ENCODE peak calls at places on chromosomes 11 and 22, in six cellular contexts. X, H, I, D, A and E are unnamed samples.

GRCh38 chr22:27218012-27218483 is 560.7 kb downstream of the MIAT start:
- DNase-seq in X (no peak), H (no peak), I (no peak), D (no peak), A (no peak), E (no peak)

GRCh38 chr22:49063040-49063329 is 764.7 kb downstream of the BRD1 start:
- DNase-seq in X (no peak), H (no peak), I (no peak), D (no peak), A (no peak), E (no peak)

GRCh38 chr11:20368441-20368840 is 4.9 kb downstream of the HTATIP2 start:
- DNase-seq in X (no peak), H (peak; percentile 26), I (no peak), D (no peak), A (no peak), E (no peak)

GRCh38 chr11:92929168-92930053 is 40.0 kb upstream of the MTNR1B start:
- DNase-seq in X (no peak), H (no peak), I (no peak), D (no peak), A (no peak), E (no peak)

GRCh38 chr11:18526130-18526520 is 617 bp downstream of the TSG101 start:
- DNase-seq in X (no peak), H (no peak), I (no peak), D (peak; percentile 10), A (no peak), E (no peak)

GRCh38 chr22:26922804-26923203 is 265.4 kb downstream of the MIAT start:
- DNase-seq in X (no peak), H (no peak), I (peak; percentile 41), D (no peak), A (no peak), E (no peak)

GRCh38 chr11:131591051-131591461 is 220.6 kb downstream of the NTM start:
- DNase-seq in X (no peak), H (no peak), I (no peak), D (no peak), A (no peak), E (no peak)

GRCh38 chr11:72652871-72653615 is 21.2 kb downstream of the PDE2A start:
- DNase-seq in X (no peak), H (no peak), I (peak; percentile 69), D (no peak), A (no peak), E (peak; percentile 62)

GRCh38 chr22:17106785-17107546 is 14.2 kb downstream of the TMEM121B start:
- DNase-seq in X (peak; percentile 59), H (no peak), I (no peak), D (no peak), A (no peak), E (no peak)

GRCh38 chr11:59710136-59710847 is 3.4 kb downstream of the OR10V1 start:
- DNase-seq in X (no peak), H (no peak), I (no peak), D (no peak), A (no peak), E (no peak)

GRCh38 chr11:86182976-86183584 is 61.5 kb upstream of the EED start:
- DNase-seq in X (no peak), H (no peak), I (no peak), D (no peak), A (no peak), E (no peak)

GRCh38 chr11:114257621-114258558 is 38.3 kb upstream of the NNMT start:
- DNase-seq in X (no peak), H (peak; percentile 81), I (peak; percentile 90), D (no peak), A (peak; percentile 44), E (no peak)

GRCh38 chr11:99739464-99740089 is 718.8 kb downstream of the CNTN5 start:
- DNase-seq in X (peak; percentile 1), H (peak; percentile 70), I (peak; percentile 56), D (peak; percentile 14), A (no peak), E (peak; percentile 31)

GRCh38 chr11:58919561-58919960 is 19.7 kb upstream of the GLYATL1 start:
- DNase-seq in X (no peak), H (no peak), I (no peak), D (no peak), A (no peak), E (no peak)

GRCh38 chr11:118212131-118212725 is 12.6 kb downstream of the JAML start:
- DNase-seq in X (no peak), H (no peak), I (no peak), D (no peak), A (no peak), E (no peak)

GRCh38 chr11:69518081-69518950 is 36.9 kb downstream of the LINC01488 start:
- DNase-seq in X (no peak), H (peak; percentile 88), I (no peak), D (no peak), A (no peak), E (no peak)

GRCh38 chr11:127003260-127003981 is 2.9 kb upstream of the KIRREL3 start:
- DNase-seq in X (peak; percentile 42), H (no peak), I (peak; percentile 79), D (no peak), A (no peak), E (no peak)

GRCh38 chr22:37953062-37953436 is 352 bp downstream of the C22orf23 start:
- DNase-seq in X (no peak), H (no peak), I (no peak), D (no peak), A (no peak), E (no peak)

GRCh38 chr11:63663809-63664208 is 7.4 kb downstream of the ATL3 start:
- DNase-seq in X (no peak), H (peak; percentile 61), I (no peak), D (no peak), A (no peak), E (no peak)